ENCODE peak calls at places on chromosomes 12 and 14, in eight cellular contexts. I, K, J, R, Y, S, M and E are unnamed samples.

GRCh38 chr14:104223101-104223809 is 84.9 kb downstream of the KIF26A start:
- DNase-seq in J (no peak), K (no peak), M (peak; percentile 98), S (peak; percentile 44), I (no peak), R (peak; percentile 46), Y (peak; percentile 36), E (peak; percentile 50)

GRCh38 chr12:23731493-23731892 is 218.0 kb downstream of the SOX5 start:
- DNase-seq in I (no peak), R (no peak), S (no peak), J (no peak), M (no peak), Y (no peak), K (no peak), E (no peak)

GRCh38 chr14:99780690-99781089 is 12.5 kb upstream of the EML1 start:
- DNase-seq in Y (no peak), M (no peak), J (no peak), K (no peak), R (no peak), S (no peak), I (no peak), E (no peak)

GRCh38 chr12:18811268-18811667 is 73.3 kb downstream of the CAPZA3 start:
- DNase-seq in I (no peak), K (no peak), J (no peak), Y (peak; percentile 2), M (no peak), R (no peak), S (no peak), E (no peak)

GRCh38 chr14:30982583-30982982 is 42.9 kb upstream of the AP4S1 start:
- DNase-seq in J (peak; percentile 28), R (no peak), I (no peak), M (no peak), K (no peak), Y (no peak), S (no peak), E (no peak)

GRCh38 chr12:69415471-69416275 is 54.5 kb upstream of the FRS2 start:
- DNase-seq in K (no peak), J (peak; percentile 14), S (peak; percentile 44), R (peak; percentile 70), M (no peak), Y (peak; percentile 92), I (peak; percentile 88), E (peak; percentile 60)

GRCh38 chr12:38175538-38175937 is 141.0 kb upstream of the ALG10B start:
- DNase-seq in R (no peak), M (no peak), K (no peak), I (no peak), Y (no peak), S (no peak), J (no peak), E (no peak)

GRCh38 chr12:104524026-104524425 is 67.3 kb downstream of the CHST11 start:
- DNase-seq in R (no peak), Y (no peak), K (no peak), M (peak; percentile 69), I (no peak), S (no peak), J (no peak), E (no peak)

GRCh38 chr14:99684356-99684952 is 356 bp downstream of the CYP46A1 start:
- DNase-seq in K (no peak), R (no peak), Y (no peak), I (no peak), S (no peak), M (no peak), J (no peak), E (no peak)

GRCh38 chr12:103832048-103832798 is 8.8 kb downstream of the NT5DC3 start:
- DNase-seq in K (no peak), Y (no peak), J (peak; percentile 35), M (no peak), S (no peak), R (no peak), I (no peak), E (no peak)

GRCh38 chr14:93332032-93332852 is 594 bp downstream of the BTBD7 start:
- DNase-seq in R (peak; percentile 77), M (peak; percentile 24), K (peak; percentile 5), Y (peak; percentile 49), S (peak; percentile 77), J (no peak), I (no peak), E (peak; percentile 69)

GRCh38 chr14:51424569-51425251 is 184.7 kb downstream of the TMX1 start:
- DNase-seq in R (peak; percentile 63), Y (peak; percentile 66), J (no peak), I (no peak), S (no peak), K (no peak), M (no peak), E (no peak)

GRCh38 chr12:103751600-103751999 is 89.4 kb downstream of the NT5DC3 start:
- DNase-seq in Y (no peak), K (no peak), M (no peak), I (no peak), R (no peak), J (no peak), S (no peak), E (no peak)

GRCh38 chr12:124754949-124755800 is 108.5 kb downstream of the SCARB1 start:
- DNase-seq in R (peak; percentile 92), K (no peak), Y (peak; percentile 95), I (no peak), J (no peak), S (no peak), M (peak; percentile 95), E (peak; percentile 86)

GRCh38 chr12:65596514-65597010 is 227.7 kb upstream of the HMGA2 start:
- DNase-seq in K (no peak), S (no peak), M (no peak), R (no peak), I (no peak), J (no peak), Y (peak; percentile 48), E (no peak)

GRCh38 chr12:78562358-78563205 is 302.0 kb upstream of the SYT1 start:
- DNase-seq in K (no peak), I (no peak), M (peak; percentile 27), J (no peak), R (no peak), S (no peak), Y (peak; percentile 18), E (no peak)

GRCh38 chr12:127245437-127245836 is 1021.5 kb upstream of the TMEM132C start:
- DNase-seq in Y (peak; percentile 40), J (no peak), M (no peak), K (no peak), I (no peak), R (no peak), S (no peak), E (no peak)

GRCh38 chr12:47376937-47377336 is 297.2 kb upstream of the AMIGO2 start:
- DNase-seq in Y (no peak), J (no peak), K (no peak), S (no peak), R (no peak), M (no peak), I (no peak), E (no peak)

GRCh38 chr12:124940393-124941169 is 26.1 kb upstream of the UBC start:
- DNase-seq in I (peak; percentile 74), J (peak; percentile 73), K (peak; percentile 59), S (peak; percentile 76), R (peak; percentile 95), Y (peak; percentile 92), M (no peak), E (peak; percentile 90)

GRCh38 chr14:104472536-104473243 is 106.9 kb upstream of the C14orf180 start:
- DNase-seq in I (no peak), Y (no peak), K (no peak), R (no peak), S (no peak), M (no peak), J (no peak), E (no peak)

GRCh38 chr14:27327095-27327494 is 729.3 kb upstream of the NOVA1 start:
- DNase-seq in K (no peak), M (no peak), I (no peak), R (no peak), Y (no peak), S (no peak), J (no peak), E (no peak)

GRCh38 chr14:104624939-104625338 is 20.4 kb upstream of the TMEM179 start:
- DNase-seq in M (no peak), J (no peak), S (no peak), I (no peak), Y (no peak), K (no peak), R (no peak), E (no peak)

GRCh38 chr12:71710276-71711125 is 24.6 kb downstream of the TMEM19 start:
- DNase-seq in I (peak; percentile 50), J (no peak), S (no peak), M (no peak), R (no peak), Y (peak; percentile 89), K (no peak), E (no peak)

GRCh38 chr12:47270782-47271664 is 191.3 kb upstream of the AMIGO2 start:
- DNase-seq in I (no peak), M (no peak), R (no peak), K (no peak), Y (peak; percentile 91), S (no peak), J (no peak), E (no peak)

GRCh38 chr12:126772171-126772864 is 1494.7 kb upstream of the TMEM132C start:
- DNase-seq in I (no peak), R (no peak), M (no peak), J (no peak), Y (peak; percentile 27), S (no peak), K (no peak), E (no peak)

GRCh38 chr12:14393736-14394135 is 28.3 kb downstream of the ATF7IP start:
- DNase-seq in M (no peak), S (no peak), K (no peak), I (no peak), J (no peak), R (no peak), Y (peak; percentile 69), E (no peak)

GRCh38 chr12:123990512-123990911 is 17.5 kb downstream of the ZNF664 start:
- DNase-seq in R (no peak), I (no peak), Y (peak; percentile 67), K (no peak), M (no peak), S (no peak), J (no peak), E (peak; percentile 28)

GRCh38 chr12:28622416-28622815 is 432.2 kb downstream of the CCDC91 start:
- DNase-seq in J (no peak), I (peak; percentile 26), K (no peak), M (no peak), Y (peak; percentile 80), S (no peak), R (no peak), E (no peak)

GRCh38 chr14:105180598-105181528 is at the start of gene NUDT14:
- DNase-seq in J (peak; percentile 77), I (no peak), K (peak; percentile 85), Y (peak; percentile 56), R (peak; percentile 82), M (peak; percentile 48), S (peak; percentile 83), E (no peak)

GRCh38 chr14:77322209-77322902 is 1.5 kb downstream of the GSTZ1 start:
- DNase-seq in R (no peak), I (no peak), M (no peak), Y (no peak), K (no peak), J (no peak), S (no peak), E (no peak)

GRCh38 chr12:124028560-124028935 is 55.5 kb downstream of the ZNF664 start:
- DNase-seq in S (no peak), M (no peak), J (no peak), K (no peak), Y (no peak), R (no peak), I (no peak), E (no peak)

GRCh38 chr12:79454338-79454777 is 236.4 kb downstream of the PAWR start:
- DNase-seq in Y (peak; percentile 86), I (peak; percentile 23), K (no peak), R (no peak), S (peak; percentile 4), M (no peak), J (no peak), E (no peak)

GRCh38 chr12:50936821-50937220 is 15.5 kb upstream of the HIGD1C start:
- DNase-seq in J (no peak), K (no peak), I (no peak), R (no peak), S (no peak), Y (no peak), M (no peak), E (no peak)

GRCh38 chr12:53427905-53428594 is 4.4 kb downstream of the AMHR2 start:
- DNase-seq in M (no peak), R (no peak), S (no peak), K (no peak), J (no peak), Y (peak; percentile 95), I (peak; percentile 70), E (no peak)